ENCODE peak calls at places on chromosomes 13 and 19, in eight cellular contexts. C is stimulated activated CD8-positive, alpha-beta memory T cell treated with anti-CD3 and anti-CD28 coated beads, Interleukin-2, amount 100 ng/mL, for 1 hour; V is A549; Z is colonic mucosa; Y is glutamatergic neuron; W is hepatic stellate cell; N is iris pigment epithelial cell; F is tibial artery. M is an unnamed sample.

GRCh38 chr13:49733181-49733951 is 42.1 kb upstream of the EBPL start:
- DNase-seq in N (peak; percentile 6), F (no peak), C (no peak), Y (no peak), Z (no peak), V (no peak), W (no peak), M (peak; percentile 40)

GRCh38 chr19:42115219-42115618 is 17.0 kb downstream of the POU2F2 start:
- DNase-seq in Z (no peak), C (no peak), Y (no peak), N (peak; percentile 67), V (no peak), F (no peak), W (no peak), M (no peak)

GRCh38 chr19:56103027-56103614 is 18.0 kb downstream of the ZNF787 start:
- DNase-seq in F (no peak), W (no peak), N (no peak), Y (no peak), C (no peak), V (no peak), Z (no peak), M (no peak)

GRCh38 chr19:39307233-39307821 is 11.1 kb downstream of the IFNL1 start:
- DNase-seq in Y (peak; percentile 76), F (peak; percentile 54), N (peak; percentile 21), Z (peak; percentile 71), C (no peak), V (no peak), W (no peak), M (no peak)

GRCh38 chr19:15276620-15277019 is 44.4 kb upstream of the EPHX3 start:
- DNase-seq in Y (no peak), V (no peak), N (no peak), F (no peak), Z (no peak), C (no peak), W (no peak), M (no peak)

GRCh38 chr19:54100560-54100959 is at the start of gene OSCAR:
- DNase-seq in C (no peak), W (no peak), F (no peak), V (no peak), Y (no peak), N (no peak), Z (no peak), M (no peak)

GRCh38 chr13:24692541-24692940 is 12.3 kb downstream of the ATP12A start:
- DNase-seq in C (no peak), F (peak; percentile 71), W (no peak), N (peak; percentile 75), Y (no peak), V (no peak), Z (no peak), M (no peak)

GRCh38 chr19:45767410-45767880 is 1.6 kb downstream of the SIX5 start:
- DNase-seq in F (peak; percentile 95), V (peak; percentile 74), Y (peak; percentile 46), C (no peak), W (peak; percentile 85), Z (peak; percentile 75), N (peak; percentile 92), M (peak; percentile 90)

GRCh38 chr13:38783992-38784875 is 97.4 kb downstream of the FREM2 start:
- DNase-seq in N (no peak), F (no peak), Z (peak; percentile 53), V (no peak), W (no peak), Y (no peak), C (no peak), M (no peak)

GRCh38 chr19:38317104-38317612 is 1.4 kb upstream of the YIF1B start:
- DNase-seq in C (no peak), V (no peak), F (no peak), Y (no peak), W (no peak), Z (no peak), N (no peak), M (no peak)

GRCh38 chr13:98664924-98665637 is 87.4 kb downstream of the SLC15A1 start:
- DNase-seq in Y (no peak), Z (no peak), W (no peak), V (no peak), N (peak; percentile 42), F (no peak), C (no peak), M (no peak)

GRCh38 chr13:98664047-98664446 is 87.1 kb upstream of the STK24 start:
- DNase-seq in Y (no peak), V (no peak), W (no peak), N (peak; percentile 72), C (no peak), F (no peak), Z (no peak), M (peak; percentile 95)

GRCh38 chr13:28423010-28423409 is 71.9 kb downstream of the FLT1 start:
- DNase-seq in F (peak; percentile 73), Y (no peak), C (no peak), N (no peak), V (no peak), W (no peak), Z (peak; percentile 31), M (no peak)

GRCh38 chr19:39194832-39195542 is 1.8 kb upstream of the NCCRP1 start:
- DNase-seq in V (peak; percentile 61), W (no peak), Y (no peak), Z (no peak), F (no peak), N (no peak), C (no peak), M (no peak)

GRCh38 chr13:42129033-42129432 is 80.6 kb downstream of the DGKH start:
- DNase-seq in W (no peak), N (no peak), Z (no peak), C (no peak), Y (no peak), V (no peak), F (no peak), M (no peak)

GRCh38 chr13:23427342-23428182 is 5.9 kb downstream of the SACS start:
- DNase-seq in Y (no peak), N (peak; percentile 81), Z (no peak), V (peak; percentile 79), C (no peak), W (peak; percentile 90), F (peak; percentile 80), M (peak; percentile 99)

GRCh38 chr13:61765181-61765742 is 349.6 kb upstream of the PCDH20 start:
- DNase-seq in V (no peak), Y (no peak), W (no peak), F (no peak), C (no peak), N (no peak), Z (no peak), M (no peak)

GRCh38 chr19:5154129-5154798 is 185.4 kb downstream of the KDM4B start:
- DNase-seq in F (peak; percentile 63), Z (peak; percentile 49), Y (peak; percentile 80), V (peak; percentile 26), C (no peak), W (no peak), N (no peak), M (no peak)

GRCh38 chr19:7701049-7701653 is 780 bp downstream of the FCER2 start:
- DNase-seq in W (no peak), V (no peak), C (no peak), Z (no peak), Y (no peak), N (no peak), F (no peak), M (no peak)

GRCh38 chr13:57552441-57552840 is 79.1 kb upstream of the PCDH17 start:
- DNase-seq in W (no peak), Y (no peak), V (no peak), C (no peak), Z (no peak), N (no peak), F (no peak), M (no peak)

GRCh38 chr19:4191044-4191443 is 8.6 kb downstream of the ANKRD24 start:
- DNase-seq in N (no peak), C (no peak), V (no peak), W (no peak), Y (no peak), F (no peak), Z (no peak), M (no peak)

GRCh38 chr19:19628499-19629134 is 597 bp upstream of the LPAR2 start:
- DNase-seq in N (peak; percentile 90), V (peak; percentile 25), Y (peak; percentile 94), C (no peak), F (no peak), Z (peak; percentile 52), W (no peak), M (peak; percentile 72)

GRCh38 chr19:861756-862528 is 2.5 kb downstream of the CFD start:
- DNase-seq in N (peak; percentile 21), W (peak; percentile 63), C (peak; percentile 33), Y (peak; percentile 61), Z (peak; percentile 76), V (peak; percentile 78), F (no peak), M (no peak)

GRCh38 chr13:98396071-98396710 is 180.7 kb downstream of the STK24 start:
- DNase-seq in N (peak; percentile 12), F (no peak), Z (no peak), W (no peak), C (no peak), V (no peak), Y (no peak), M (no peak)

GRCh38 chr19:53897459-53897858 is 11.6 kb upstream of the CACNG7 start:
- DNase-seq in N (no peak), W (no peak), Z (no peak), C (no peak), F (no peak), V (no peak), Y (no peak), M (no peak)

GRCh38 chr13:33349996-33350826 is 64.7 kb upstream of the STARD13 start:
- DNase-seq in W (peak; percentile 46), N (peak; percentile 45), C (no peak), Y (peak; percentile 38), F (peak; percentile 82), V (no peak), Z (peak; percentile 71), M (peak; percentile 47)

GRCh38 chr13:42997381-42997780 is 5.3 kb upstream of the EPSTI1 start:
- DNase-seq in N (peak; percentile 76), Y (no peak), C (no peak), Z (no peak), W (no peak), V (no peak), F (no peak), M (no peak)

GRCh38 chr13:113749956-113750355 is 9.1 kb upstream of the TMEM255B start:
- DNase-seq in C (no peak), F (no peak), N (no peak), V (no peak), Z (no peak), Y (no peak), W (no peak), M (no peak)

M was measured in fibroblast of lung.